ENCODE peak calls at places on chromosomes 11 and 22, in six cellular contexts. One of them, this sample, is unnamed. For H3K4me1, the result is how much of the 10 kb centered on the place peaks cover.

GRCh38 chr22:35299217-35299716 is 427 bp upstream of the TOM1 start:
- DNase-seq in transverse colon: no peak
- DNase-seq in HCT116: no peak
- DNase-seq in right lobe of liver: no peak
- DNase-seq in cardiac muscle cell: no peak
- DNase-seq in lung: no peak
- DNase-seq in this sample: no peak

GRCh38 chr11:72668645-72669347 is 5.4 kb downstream of the PDE2A start:
- DNase-seq in cardiac muscle cell: no peak
- DNase-seq in HCT116: no peak
- DNase-seq in lung: no peak
- DNase-seq in right lobe of liver: no peak
- DNase-seq in transverse colon: no peak
- DNase-seq in this sample: no peak

GRCh38 chr11:118638726-118639125 is 31.3 kb downstream of the PHLDB1 start:
- DNase-seq in transverse colon: no peak
- DNase-seq in right lobe of liver: no peak
- DNase-seq in lung: no peak
- DNase-seq in HCT116: no peak
- DNase-seq in cardiac muscle cell: no peak
- DNase-seq in this sample: no peak

GRCh38 chr11:56700242-56700918 is 1.5 kb downstream of the OR9G1 start:
- DNase-seq in HCT116: no peak
- DNase-seq in right lobe of liver: no peak
- DNase-seq in lung: no peak
- DNase-seq in cardiac muscle cell: no peak
- DNase-seq in transverse colon: no peak
- DNase-seq in this sample: peak

GRCh38 chr22:44260216-44261035 is 52.3 kb downstream of the SHISAL1 start:
- DNase-seq in transverse colon: no peak
- DNase-seq in cardiac muscle cell: no peak
- DNase-seq in right lobe of liver: peak
- DNase-seq in lung: no peak
- DNase-seq in HCT116: no peak
- DNase-seq in this sample: no peak

GRCh38 chr11:117816846-117817212 is 7.7 kb downstream of the FXYD2 start:
- DNase-seq in lung: no peak
- DNase-seq in transverse colon: no peak
- DNase-seq in right lobe of liver: no peak
- DNase-seq in HCT116: no peak
- DNase-seq in cardiac muscle cell: no peak
- DNase-seq in this sample: no peak

GRCh38 chr11:2582958-2583604 is 116.7 kb downstream of the KCNQ1OT1 start:
- DNase-seq in lung: no peak
- DNase-seq in right lobe of liver: peak
- DNase-seq in cardiac muscle cell: no peak
- DNase-seq in HCT116: no peak
- DNase-seq in transverse colon: peak
- DNase-seq in this sample: no peak

GRCh38 chr11:64094463-64095223 is 58.9 kb downstream of the FLRT1 start:
- DNase-seq in HCT116: peak
- DNase-seq in lung: no peak
- DNase-seq in cardiac muscle cell: no peak
- DNase-seq in transverse colon: peak
- DNase-seq in right lobe of liver: no peak
- DNase-seq in this sample: peak

GRCh38 chr11:126186708-126187481 is 24.6 kb downstream of the RPUSD4 start:
- DNase-seq in HCT116: no peak
- DNase-seq in cardiac muscle cell: no peak
- DNase-seq in transverse colon: no peak
- DNase-seq in lung: no peak
- DNase-seq in right lobe of liver: no peak
- DNase-seq in this sample: no peak

GRCh38 chr11:637593-638507 is 781 bp downstream of the DRD4 start:
- DNase-seq in right lobe of liver: no peak
- DNase-seq in lung: no peak
- DNase-seq in cardiac muscle cell: no peak
- DNase-seq in transverse colon: no peak
- DNase-seq in HCT116: no peak
- DNase-seq in this sample: no peak

GRCh38 chr11:115721309-115722007 is 217.2 kb upstream of the CADM1 start:
- DNase-seq in right lobe of liver: no peak
- DNase-seq in HCT116: no peak
- DNase-seq in transverse colon: no peak
- DNase-seq in lung: no peak
- DNase-seq in cardiac muscle cell: no peak
- DNase-seq in this sample: no peak

GRCh38 chr11:117226388-117227385 is 5.2 kb downstream of the PCSK7 start:
- DNase-seq in transverse colon: peak
- DNase-seq in lung: no peak
- DNase-seq in HCT116: peak
- DNase-seq in cardiac muscle cell: peak
- DNase-seq in right lobe of liver: peak
- DNase-seq in this sample: no peak

GRCh38 chr22:21032037-21032842 is at the start of gene SLC7A4:
- DNase-seq in lung: no peak
- DNase-seq in HCT116: no peak
- DNase-seq in right lobe of liver: no peak
- DNase-seq in cardiac muscle cell: peak
- DNase-seq in transverse colon: peak
- DNase-seq in this sample: no peak

GRCh38 chr22:45537734-45538181 is 35.1 kb downstream of the FBLN1 start:
- DNase-seq in lung: no peak
- DNase-seq in cardiac muscle cell: no peak
- DNase-seq in right lobe of liver: no peak
- DNase-seq in transverse colon: peak
- DNase-seq in HCT116: no peak
- DNase-seq in this sample: peak

GRCh38 chr11:32385998-32386397 is 49.3 kb downstream of the WT1 start:
- DNase-seq in cardiac muscle cell: peak
- DNase-seq in right lobe of liver: no peak
- DNase-seq in HCT116: peak
- DNase-seq in transverse colon: peak
- DNase-seq in lung: no peak
- DNase-seq in this sample: peak

GRCh38 chr11:66848671-66849500 is 5.6 kb downstream of the RCE1 start:
- DNase-seq in HCT116: no peak
- DNase-seq in cardiac muscle cell: no peak
- DNase-seq in transverse colon: no peak
- DNase-seq in right lobe of liver: no peak
- DNase-seq in lung: no peak
- DNase-seq in this sample: no peak

GRCh38 chr11:63906585-63906984 is 10.4 kb downstream of the RCOR2 start:
- DNase-seq in cardiac muscle cell: no peak
- DNase-seq in lung: no peak
- DNase-seq in transverse colon: peak
- DNase-seq in HCT116: no peak
- DNase-seq in right lobe of liver: no peak
- DNase-seq in this sample: no peak

GRCh38 chr11:61969838-61970452 is 2.5 kb upstream of the FTH1 start:
- DNase-seq in lung: no peak
- DNase-seq in transverse colon: no peak
- DNase-seq in cardiac muscle cell: no peak
- DNase-seq in HCT116: no peak
- DNase-seq in right lobe of liver: no peak
- DNase-seq in this sample: peak

GRCh38 chr11:86374586-86374985 is at the start of gene CCDC81:
- DNase-seq in right lobe of liver: no peak
- DNase-seq in cardiac muscle cell: peak
- DNase-seq in transverse colon: no peak
- DNase-seq in lung: no peak
- DNase-seq in HCT116: no peak
- DNase-seq in this sample: no peak

GRCh38 chr22:31308181-31308580 is 15.9 kb upstream of the PIK3IP1 start:
- DNase-seq in lung: no peak
- DNase-seq in right lobe of liver: no peak
- DNase-seq in transverse colon: no peak
- DNase-seq in cardiac muscle cell: no peak
- DNase-seq in HCT116: no peak
- DNase-seq in this sample: no peak

GRCh38 chr11:60098508-60098907 is 10.0 kb downstream of the MS4A2 start:
- DNase-seq in transverse colon: no peak
- DNase-seq in right lobe of liver: no peak
- DNase-seq in HCT116: no peak
- DNase-seq in lung: no peak
- DNase-seq in cardiac muscle cell: no peak
- DNase-seq in this sample: no peak

GRCh38 chr22:45587638-45588481 is 83.8 kb upstream of the ATXN10 start:
- DNase-seq in right lobe of liver: no peak
- DNase-seq in cardiac muscle cell: no peak
- DNase-seq in HCT116: no peak
- DNase-seq in lung: no peak
- DNase-seq in transverse colon: no peak
- DNase-seq in this sample: no peak

DNA sequence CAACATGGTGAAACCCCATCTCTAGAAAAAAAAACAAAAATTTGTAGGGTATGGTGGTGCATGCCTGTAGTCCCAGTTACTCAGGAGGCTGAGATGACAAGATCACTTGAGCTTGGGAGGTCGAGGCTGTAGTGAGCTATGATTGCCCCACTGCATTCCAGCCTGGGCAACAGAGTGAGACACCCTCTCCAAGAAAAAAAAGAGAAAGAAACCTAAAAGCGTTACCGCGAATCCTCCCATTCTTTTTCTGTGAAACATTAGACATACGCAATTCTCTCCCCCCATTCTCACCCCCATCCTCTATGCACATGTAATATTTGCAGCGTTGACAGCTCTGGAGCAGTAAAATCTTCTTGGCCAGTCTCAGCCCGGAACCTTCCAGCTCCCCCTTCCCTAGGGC is 2.1 kb downstream of the LRP4 start:
- DNase-seq in right lobe of liver: no peak
- DNase-seq in lung: no peak
- DNase-seq in HCT116: no peak
- DNase-seq in cardiac muscle cell: no peak
- DNase-seq in transverse colon: no peak
- DNase-seq in this sample: no peak
- H3K4me1 ChIP-seq in right lobe of liver: under half
- H3K4me1 ChIP-seq in lung: under half
- H3K4me1 ChIP-seq in HCT116: under half
- H3K4me1 ChIP-seq in cardiac muscle cell: under half
- H3K4me1 ChIP-seq in transverse colon: under half
- H3K4me1 ChIP-seq in this sample: under half

GRCh38 chr11:114290503-114291239 is 5.5 kb upstream of the NNMT start:
- DNase-seq in cardiac muscle cell: no peak
- DNase-seq in transverse colon: no peak
- DNase-seq in right lobe of liver: no peak
- DNase-seq in lung: no peak
- DNase-seq in HCT116: no peak
- DNase-seq in this sample: no peak

GRCh38 chr11:114291847-114292680 is 4.1 kb upstream of the NNMT start:
- DNase-seq in lung: no peak
- DNase-seq in right lobe of liver: no peak
- DNase-seq in HCT116: no peak
- DNase-seq in transverse colon: no peak
- DNase-seq in cardiac muscle cell: no peak
- DNase-seq in this sample: peak

GRCh38 chr11:114295676-114296081 is 520 bp upstream of the NNMT start:
- DNase-seq in transverse colon: no peak
- DNase-seq in lung: no peak
- DNase-seq in right lobe of liver: no peak
- DNase-seq in HCT116: no peak
- DNase-seq in cardiac muscle cell: no peak
- DNase-seq in this sample: no peak

GRCh38 chr11:114291381-114291780 is 4.8 kb upstream of the NNMT start:
- DNase-seq in HCT116: no peak
- DNase-seq in right lobe of liver: peak
- DNase-seq in lung: no peak
- DNase-seq in cardiac muscle cell: no peak
- DNase-seq in transverse colon: no peak
- DNase-seq in this sample: no peak

GRCh38 chr11:114293201-114293711 is 2.9 kb upstream of the NNMT start:
- DNase-seq in transverse colon: no peak
- DNase-seq in lung: no peak
- DNase-seq in right lobe of liver: no peak
- DNase-seq in cardiac muscle cell: no peak
- DNase-seq in HCT116: no peak
- DNase-seq in this sample: no peak
- H3K27ac ChIP-seq in transverse colon: peak
- H3K27ac ChIP-seq in lung: peak
- H3K27ac ChIP-seq in right lobe of liver: peak
- H3K27ac ChIP-seq in cardiac muscle cell: no peak
- H3K27ac ChIP-seq in HCT116: no peak
- H3K27ac ChIP-seq in this sample: no peak

GRCh38 chr11:68403424-68403823 is 57.1 kb upstream of the PPP6R3 start:
- DNase-seq in right lobe of liver: peak
- DNase-seq in HCT116: no peak
- DNase-seq in lung: no peak
- DNase-seq in transverse colon: no peak
- DNase-seq in cardiac muscle cell: no peak
- DNase-seq in this sample: no peak

GRCh38 chr11:68403831-68404230 is 56.7 kb upstream of the PPP6R3 start:
- DNase-seq in cardiac muscle cell: no peak
- DNase-seq in transverse colon: no peak
- DNase-seq in lung: no peak
- DNase-seq in right lobe of liver: peak
- DNase-seq in HCT116: no peak
- DNase-seq in this sample: no peak

GRCh38 chr11:68399916-68400315 is 60.6 kb upstream of the PPP6R3 start:
- DNase-seq in cardiac muscle cell: no peak
- DNase-seq in HCT116: no peak
- DNase-seq in right lobe of liver: peak
- DNase-seq in lung: no peak
- DNase-seq in transverse colon: no peak
- DNase-seq in this sample: no peak

GRCh38 chr11:68401856-68402255 is 58.7 kb upstream of the PPP6R3 start:
- DNase-seq in cardiac muscle cell: no peak
- DNase-seq in HCT116: no peak
- DNase-seq in lung: no peak
- DNase-seq in transverse colon: no peak
- DNase-seq in right lobe of liver: no peak
- DNase-seq in this sample: no peak

GRCh38 chr11:68402355-68403031 is 58.1 kb upstream of the PPP6R3 start:
- DNase-seq in lung: no peak
- DNase-seq in right lobe of liver: peak
- DNase-seq in cardiac muscle cell: no peak
- DNase-seq in HCT116: no peak
- DNase-seq in transverse colon: no peak
- DNase-seq in this sample: no peak
- TF ChIP-seq CTCF in lung: no peak
- TF ChIP-seq CTCF in right lobe of liver: no peak
- TF ChIP-seq CTCF in cardiac muscle cell: no peak
- TF ChIP-seq CTCF in HCT116: peak
- TF ChIP-seq CTCF in transverse colon: no peak
- TF ChIP-seq CTCF in this sample: no peak

DNA sequence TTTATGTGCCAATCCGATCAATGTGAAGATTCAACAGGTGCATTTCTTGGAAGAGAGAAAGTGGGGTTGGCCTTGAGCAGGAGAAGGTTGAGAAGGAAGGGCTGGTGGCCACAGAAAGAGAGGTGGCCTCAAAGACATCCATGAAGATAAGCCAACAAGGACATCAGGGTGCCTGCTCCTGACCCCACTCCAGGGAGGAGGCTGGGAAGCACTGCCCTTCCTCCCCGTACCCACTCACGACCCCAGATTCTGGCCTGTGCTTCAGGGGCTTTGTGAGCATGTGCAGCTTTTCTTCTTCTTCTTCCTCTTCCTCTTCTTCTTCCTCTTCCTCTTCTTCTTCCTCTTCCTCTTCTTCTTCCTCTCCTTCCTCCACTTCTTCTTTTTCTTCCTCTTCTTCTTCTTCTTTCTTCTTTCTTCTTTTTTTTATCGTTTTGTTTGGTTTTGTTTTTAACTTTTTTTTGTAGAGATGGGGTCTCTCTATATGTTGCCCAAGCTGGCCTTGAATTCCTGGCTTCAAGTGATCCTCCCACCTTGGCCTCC is 30.3 kb downstream of the DKK3 start:
- DNase-seq in right lobe of liver: no peak
- DNase-seq in cardiac muscle cell: no peak
- DNase-seq in lung: no peak
- DNase-seq in HCT116: no peak
- DNase-seq in transverse colon: no peak
- DNase-seq in this sample: no peak
- H3K4me1 ChIP-seq in right lobe of liver: under half
- H3K4me1 ChIP-seq in cardiac muscle cell: under half
- H3K4me1 ChIP-seq in lung: under half
- H3K4me1 ChIP-seq in HCT116: under half
- H3K4me1 ChIP-seq in transverse colon: under half
- H3K4me1 ChIP-seq in this sample: under half

This sample was measured in foreskin keratinocyte.